ENCODE peak calls at places on chromosomes 11 and 22, in four cellular contexts. O is HepG2, D is K562, V is H1. R is an unnamed sample.

GRCh38 chr22:46528121-46528610 is 9.3 kb downstream of the CELSR1 start:
- DNase-seq in O (peak), D (peak), V (no peak), R (peak)

GRCh38 chr11:47278058-47278457 is 8.1 kb downstream of the MADD start:
- DNase-seq in O (no peak), D (no peak), V (no peak), R (no peak)

GRCh38 chr22:39251762-39252460 is 7.1 kb upstream of the PDGFB start:
- DNase-seq in O (peak), D (no peak), V (no peak), R (no peak)

GRCh38 chr11:45457649-45458048 is 171.5 kb upstream of the SYT13 start:
- DNase-seq in O (no peak), D (no peak), V (no peak), R (no peak)

GRCh38 chr11:45907911-45908370 is 870 bp upstream of the FREY1 start:
- DNase-seq in O (no peak), D (no peak), V (no peak), R (no peak)

GRCh38 chr22:44298331-44299087 is 14.2 kb downstream of the SHISAL1 start:
- DNase-seq in O (no peak), D (no peak), V (no peak), R (no peak)

GRCh38 chr11:85740464-85741400 is 54.7 kb upstream of the CCDC89 start:
- DNase-seq in O (no peak), D (no peak), V (no peak), R (no peak)

GRCh38 chr11:80084614-80085013 is 643.8 kb upstream of the TENM4 start:
- DNase-seq in O (no peak), D (no peak), V (no peak), R (no peak)

GRCh38 chr11:29280452-29280851 is 736.4 kb downstream of the KCNA4 start:
- DNase-seq in O (no peak), D (no peak), V (no peak), R (no peak)

GRCh38 chr11:12769834-12770345 is 95.7 kb downstream of the TEAD1 start:
- DNase-seq in O (no peak), D (no peak), V (no peak), R (peak)

GRCh38 chr11:93370260-93370659 is 39.7 kb downstream of the DEUP1 start:
- DNase-seq in O (no peak), D (no peak), V (no peak), R (no peak)

GRCh38 chr22:49756656-49757055 is 71.0 kb downstream of the BRD1 start:
- DNase-seq in O (no peak), D (no peak), V (no peak), R (no peak)

GRCh38 chr11:12122083-12122482 is 11.7 kb downstream of the MICAL2 start:
- DNase-seq in O (peak), D (no peak), V (no peak), R (peak)

GRCh38 chr11:132072044-132072879 is 701.8 kb downstream of the NTM start:
- DNase-seq in O (no peak), D (no peak), V (peak), R (no peak)

GRCh38 chr11:73269353-73270088 is 2.6 kb upstream of the P2RY6 start:
- DNase-seq in O (no peak), D (no peak), V (no peak), R (no peak)

GRCh38 chr22:37199839-37200161 is 11.8 kb upstream of the C1QTNF6 start:
- DNase-seq in O (peak), D (no peak), V (no peak), R (no peak)

GRCh38 chr22:45908961-45909360 is 68.0 kb downstream of the WNT7B start:
- DNase-seq in O (no peak), D (no peak), V (no peak), R (no peak)

GRCh38 chr11:46378811-46379482 is 2.5 kb upstream of the MDK start:
- DNase-seq in O (no peak), D (peak), V (no peak), R (no peak)

GRCh38 chr11:8283510-8284272 is 20.0 kb upstream of the LMO1 start:
- DNase-seq in O (no peak), D (no peak), V (no peak), R (no peak)

GRCh38 chr11:14969922-14970323 is 2.2 kb downstream of the CALCA start:
- DNase-seq in O (peak), D (peak), V (peak), R (peak)

GRCh38 chr22:32587449-32587848 is 112.8 kb downstream of the FBXO7 start:
- DNase-seq in O (no peak), D (no peak), V (no peak), R (no peak)

DNA sequence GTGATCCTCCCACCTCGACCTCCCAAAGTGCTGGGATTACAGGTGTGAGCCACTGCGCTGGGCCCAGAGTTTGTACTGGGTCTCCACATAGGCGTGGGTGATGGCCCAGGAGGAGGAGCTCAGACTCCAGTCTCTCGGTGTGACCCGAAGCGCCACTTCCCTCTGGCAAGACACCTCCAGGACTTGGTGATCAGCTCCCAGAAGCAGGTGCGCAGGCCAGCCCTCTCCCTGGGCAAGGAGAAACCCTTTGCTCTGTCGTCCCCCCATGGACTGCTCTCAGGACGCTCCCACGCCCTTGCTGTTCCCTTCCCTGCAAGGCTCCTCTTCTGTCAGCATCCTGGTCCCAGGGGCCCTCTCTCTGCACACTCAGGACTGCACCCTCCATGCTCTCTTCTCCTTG is 5.5 kb upstream of the YPEL1 start:
- DNase-seq in O (no peak), D (no peak), V (no peak), R (no peak)
- TF ChIP-seq SIN3A in O (no peak), D (no peak), V (no peak), R (no peak)

GRCh38 chr11:69718147-69718546 is 14.3 kb upstream of the FGF19 start:
- DNase-seq in O (peak), D (peak), V (peak), R (no peak)
- TF ChIP-seq SIN3A in O (no peak), D (no peak), V (peak), R (no peak)

DNA sequence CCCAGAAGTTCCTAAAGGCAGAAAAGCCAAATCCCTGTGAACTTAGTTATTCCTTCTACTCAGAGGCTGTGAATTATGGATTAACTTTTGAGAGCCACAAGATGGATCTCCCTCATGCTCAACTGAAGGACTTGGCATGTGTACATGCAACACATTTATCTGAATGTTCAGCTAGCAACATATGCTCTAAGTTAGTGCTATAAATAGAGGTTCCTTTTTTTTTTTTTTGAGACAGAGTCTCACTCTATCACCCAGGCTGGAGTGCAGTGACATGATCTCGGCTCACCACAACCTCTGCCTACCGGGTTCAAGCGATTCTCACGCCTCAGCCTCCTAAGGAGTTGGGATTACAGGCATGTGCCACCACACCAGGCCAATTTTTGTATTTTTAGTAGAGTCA is 40.1 kb downstream of the EIF4ENIF1 start:
- DNase-seq in O (no peak), D (no peak), V (no peak), R (no peak)
- TF ChIP-seq SIN3A in O (no peak), D (no peak), V (no peak), R (no peak)

GRCh38 chr11:77106321-77106720 is 3.7 kb downstream of the OMP start:
- DNase-seq in O (no peak), D (no peak), V (no peak), R (no peak)
- TF ChIP-seq SIN3A in O (no peak), D (no peak), V (no peak), R (no peak)

DNA sequence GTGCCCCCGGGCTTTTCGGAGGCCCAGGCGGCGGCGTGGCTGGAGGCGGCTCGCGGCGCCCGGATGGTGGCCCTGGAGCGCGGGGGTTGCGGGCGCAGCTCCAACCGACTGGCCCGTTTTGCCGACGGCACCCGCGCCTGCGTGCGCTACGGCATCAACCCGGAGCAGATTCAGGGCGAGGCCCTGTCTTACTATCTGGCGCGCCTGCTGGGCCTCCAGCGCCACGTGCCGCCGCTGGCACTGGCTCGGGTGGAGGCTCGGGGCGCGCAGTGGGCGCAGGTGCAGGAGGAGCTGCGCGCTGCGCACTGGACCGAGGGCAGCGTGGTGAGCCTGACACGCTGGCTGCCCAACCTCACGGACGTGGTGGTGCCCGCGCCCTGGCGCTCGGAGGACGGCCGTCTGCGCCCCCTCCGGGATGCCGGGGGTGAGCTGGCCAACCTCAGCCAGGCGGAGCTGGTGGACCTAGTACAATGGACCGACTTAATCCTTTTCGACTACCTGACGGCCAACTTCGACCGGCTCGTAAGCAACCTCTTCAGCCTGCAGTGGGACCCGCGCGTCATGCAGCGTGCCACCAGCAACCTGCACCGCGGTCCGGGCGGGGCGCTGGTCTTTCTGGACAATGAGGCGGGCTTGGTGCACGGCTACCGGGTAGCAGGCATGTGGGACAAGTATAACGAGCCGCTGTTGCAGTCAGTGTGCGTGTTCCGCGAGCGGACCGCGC is 932 bp downstream of the FJX1 start:
- DNase-seq in O (no peak), D (peak), V (no peak), R (no peak)
- TF ChIP-seq SIN3A in O (no peak), D (no peak), V (no peak), R (no peak)

GRCh38 chr11:34899633-34900016 is 16.6 kb downstream of the APIP start:
- DNase-seq in O (no peak), D (no peak), V (no peak), R (no peak)

GRCh38 chr11:34905666-34906065 is 10.5 kb downstream of the APIP start:
- DNase-seq in O (no peak), D (no peak), V (no peak), R (no peak)

GRCh38 chr11:34907934-34908593 is 8.1 kb downstream of the APIP start:
- DNase-seq in O (no peak), D (peak), V (no peak), R (no peak)

GRCh38 chr11:34909435-34909834 is 6.7 kb downstream of the APIP start:
- DNase-seq in O (no peak), D (no peak), V (no peak), R (no peak)

DNA sequence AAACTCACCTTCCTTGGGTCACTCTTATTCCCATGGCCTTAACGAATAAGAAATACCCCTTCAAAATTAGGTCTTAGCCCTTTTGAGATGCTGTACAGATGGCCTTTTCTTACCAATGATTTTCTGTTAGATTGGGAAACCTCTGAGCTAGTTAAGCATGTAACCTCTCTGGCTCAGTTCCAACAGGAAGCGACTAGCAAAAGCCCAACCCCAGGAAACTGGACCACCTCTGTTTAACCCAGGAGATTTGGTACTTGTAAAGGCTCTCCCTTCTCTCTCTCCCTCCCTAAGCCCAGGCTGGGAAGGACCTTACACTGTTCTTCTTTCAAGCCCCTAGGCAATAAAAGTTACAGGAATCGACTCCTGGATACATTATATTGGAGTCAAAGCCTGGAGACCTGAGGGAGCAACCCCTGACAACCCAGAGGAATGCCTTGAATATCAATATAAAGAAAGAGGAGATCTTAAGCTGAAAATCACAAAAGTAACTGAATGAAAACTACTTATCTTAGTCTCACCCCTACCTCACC is 11.7 kb downstream of the APIP start:
- DNase-seq in O (no peak), D (peak), V (no peak), R (no peak)
- TF ChIP-seq SIN3A in O (no peak), D (no peak), V (no peak), R (no peak)

GRCh38 chr11:33638608-33639007 is 62.0 kb downstream of the C11orf91 start:
- DNase-seq in O (no peak), D (no peak), V (no peak), R (no peak)

GRCh38 chr11:33635161-33635560 is 65.5 kb downstream of the C11orf91 start:
- DNase-seq in O (no peak), D (no peak), V (no peak), R (no peak)

GRCh38 chr11:33633251-33634003 is 67.2 kb downstream of the C11orf91 start:
- DNase-seq in O (peak), D (no peak), V (peak), R (peak)

GRCh38 chr11:33634291-33634834 is 66.3 kb downstream of the C11orf91 start:
- DNase-seq in O (no peak), D (no peak), V (no peak), R (peak)

DNA sequence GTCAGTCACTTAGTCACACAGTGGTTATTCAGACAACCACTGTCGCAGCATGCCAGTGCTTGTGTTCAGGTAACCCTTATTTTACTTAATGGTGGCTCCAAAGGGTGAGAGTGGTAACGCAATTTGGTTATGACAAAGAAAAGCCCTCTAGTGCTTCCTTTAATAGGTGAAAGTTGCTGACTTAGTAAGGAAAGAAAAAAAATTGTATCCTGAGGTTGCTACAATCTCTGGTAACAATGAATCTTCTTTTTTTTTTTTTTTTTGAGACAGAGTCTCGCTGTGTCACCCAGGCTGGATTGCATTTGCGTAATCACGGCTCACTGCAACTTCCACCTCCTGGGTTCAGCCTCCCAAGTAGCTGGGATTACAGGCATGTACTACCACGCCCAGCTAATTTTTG is 64.5 kb downstream of the C11orf91 start:
- DNase-seq in O (no peak), D (no peak), V (no peak), R (no peak)
- TF ChIP-seq SIN3A in O (no peak), D (no peak), V (no peak), R (no peak)

GRCh38 chr11:6813651-6814050 is 14.2 kb upstream of the OR6A2 start:
- DNase-seq in O (no peak), D (no peak), V (no peak), R (no peak)

GRCh38 chr11:6817668-6818067 is 18.2 kb upstream of the OR6A2 start:
- DNase-seq in O (no peak), D (no peak), V (peak), R (no peak)

DNA sequence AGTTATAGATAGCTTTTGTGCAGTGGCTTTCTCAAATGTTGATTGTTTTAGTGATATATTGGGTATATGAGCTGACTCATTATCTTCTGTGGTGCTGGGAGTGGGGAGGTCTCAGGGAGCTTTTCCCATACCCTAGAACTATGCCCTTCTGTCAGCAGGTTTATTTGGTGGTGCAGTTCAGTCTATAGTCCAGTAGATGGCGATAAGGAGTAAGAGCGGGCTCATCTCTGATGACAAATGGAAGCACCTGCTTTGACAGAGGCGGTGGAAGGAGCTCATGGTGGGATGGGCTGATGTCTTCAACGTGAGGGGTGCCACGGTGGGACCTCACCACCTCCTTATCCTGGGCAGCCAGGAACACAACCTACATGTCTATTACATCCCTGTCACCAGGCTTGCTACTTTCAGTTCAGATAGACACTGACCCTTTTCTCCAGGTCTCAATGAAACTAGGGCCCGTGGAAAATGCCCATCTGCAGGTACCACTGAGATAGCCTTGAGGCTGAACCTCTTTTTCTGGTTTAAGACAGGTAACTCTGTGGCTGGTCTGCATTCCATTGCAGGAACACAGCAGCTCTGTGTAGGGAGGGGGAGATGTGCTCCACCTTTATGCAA is 13.0 kb upstream of the OR6A2 start:
- DNase-seq in O (peak), D (peak), V (no peak), R (peak)
- TF ChIP-seq SIN3A in O (no peak), D (no peak), V (peak), R (no peak)

GRCh38 chr11:116707250-116707649 is 65.5 kb downstream of the BUD13 start:
- DNase-seq in O (no peak), D (no peak), V (no peak), R (no peak)
- TF ChIP-seq SIN3A in O (no peak), D (no peak), V (no peak), R (no peak)